ENCODE peak calls at places on chromosome 17, in eight cellular contexts. L is GM20000; O is mammary epithelial cell; Y is NCI-H1417 treated with DMSO at 0.1 percent for 48 hours; G is NCI-H1105; F is stimulated activated CD4-positive, alpha-beta T cell treated with anti-CD3 and anti-CD28 coated beads, TNF-alpha, amount 100 ng/mL, for 48 hours; T is NCI-H2171 treated with DMSO at 0.1 percent for 48 hours; X is activated T-cell treated with anti-CD3 and anti-CD28 coated beads for 1 hour. V is an unnamed sample.

GRCh38 chr17:35373984-35374765 is 754 bp upstream of the SLFN11 start:
- DNase-seq in T (no peak), Y (no peak), G (peak; percentile 36), O (peak; percentile 17), L (peak; percentile 25), X (peak; percentile 6), F (peak; percentile 26), V (peak; percentile 8)

GRCh38 chr17:77957215-77957868 is 1.2 kb upstream of the TNRC6C start:
- DNase-seq in O (peak; percentile 19), G (no peak), T (no peak), F (no peak), L (peak; percentile 38), Y (no peak), X (no peak), V (no peak)

GRCh38 chr17:11644265-11645212 is 46.3 kb downstream of the DNAH9 start:
- DNase-seq in Y (no peak), T (peak; percentile 72), F (peak; percentile 3), O (peak; percentile 40), G (peak; percentile 72), X (no peak), L (peak; percentile 29), V (peak; percentile 84)

GRCh38 chr17:61794792-61795191 is 68.5 kb downstream of the BRIP1 start:
- DNase-seq in Y (no peak), T (no peak), L (no peak), G (no peak), X (no peak), F (no peak), O (no peak), V (no peak)

GRCh38 chr17:42329025-42329976 is 41.0 kb downstream of the STAT5A start:
- DNase-seq in T (peak; percentile 91), G (no peak), F (no peak), O (peak; percentile 90), X (no peak), L (no peak), Y (no peak), V (peak; percentile 63)

GRCh38 chr17:909642-910323 is 69.8 kb downstream of the NXN start:
- DNase-seq in Y (no peak), T (no peak), X (no peak), F (no peak), O (no peak), G (no peak), L (no peak), V (no peak)

GRCh38 chr17:4675791-4676190 is 28.1 kb downstream of the PELP1 start:
- DNase-seq in T (no peak), L (no peak), Y (no peak), O (no peak), G (no peak), F (no peak), X (no peak), V (no peak)

GRCh38 chr17:77391668-77392375 is 251.1 kb downstream of the SEC14L1 start:
- DNase-seq in F (no peak), X (no peak), T (no peak), Y (no peak), O (peak; percentile 83), L (no peak), G (no peak), V (peak; percentile 23)

GRCh38 chr17:13306310-13306962 is 288.6 kb upstream of the ELAC2 start:
- DNase-seq in F (no peak), L (no peak), Y (no peak), T (peak; percentile 25), X (no peak), G (no peak), O (peak; percentile 51), V (peak; percentile 33)

GRCh38 chr17:67629963-67630320 is 87.8 kb upstream of the NOL11 start:
- DNase-seq in F (no peak), T (peak; percentile 61), G (no peak), L (peak; percentile 29), X (no peak), Y (no peak), O (peak; percentile 38), V (peak; percentile 15)

GRCh38 chr17:64309710-64310109 is 46.6 kb upstream of the TEX2 start:
- DNase-seq in X (no peak), Y (no peak), T (no peak), F (no peak), G (no peak), O (no peak), L (no peak), V (no peak)

GRCh38 chr17:66939461-66940114 is 24.9 kb upstream of the CACNG4 start:
- DNase-seq in L (no peak), X (no peak), G (no peak), O (no peak), F (no peak), Y (no peak), T (no peak), V (no peak)

GRCh38 chr17:348692-349425 is 3.7 kb downstream of the RPH3AL start:
- DNase-seq in F (no peak), O (peak; percentile 71), X (no peak), G (no peak), L (no peak), Y (peak; percentile 1), T (no peak), V (no peak)

GRCh38 chr17:40313660-40314556 is 4.9 kb downstream of the RARA start:
- DNase-seq in X (no peak), L (no peak), F (no peak), O (no peak), Y (no peak), T (peak; percentile 98), G (peak; percentile 87), V (peak; percentile 14)

GRCh38 chr17:59858167-59858790 is 34.5 kb downstream of the TUBD1 start:
- DNase-seq in F (no peak), O (no peak), X (no peak), G (no peak), Y (no peak), L (no peak), T (no peak), V (no peak)

GRCh38 chr17:50638851-50639767 is 4.4 kb downstream of the ABCC3 start:
- DNase-seq in F (no peak), Y (no peak), X (no peak), L (no peak), O (peak; percentile 97), G (peak; percentile 8), T (no peak), V (peak; percentile 99)

GRCh38 chr17:1709971-1710806 is at the start of gene TLCD2:
- DNase-seq in Y (no peak), F (no peak), G (no peak), T (peak; percentile 23), O (peak; percentile 60), L (peak; percentile 54), X (no peak), V (peak; percentile 56)

GRCh38 chr17:3527468-3527867 is 30.1 kb downstream of the TRPV3 start:
- DNase-seq in L (no peak), O (no peak), X (no peak), T (no peak), G (no peak), F (no peak), Y (no peak), V (no peak)

GRCh38 chr17:19238167-19238505 is 970 bp downstream of the EPN2 start:
- DNase-seq in Y (no peak), T (peak; percentile 23), O (peak; percentile 32), G (no peak), F (no peak), X (peak; percentile 1), L (peak; percentile 52), V (no peak)

GRCh38 chr17:81020767-81021497 is 14.0 kb upstream of the BAIAP2 start:
- DNase-seq in L (no peak), T (no peak), Y (no peak), F (no peak), X (no peak), O (no peak), G (no peak), V (no peak)

GRCh38 chr17:74822329-74823175 is 37.1 kb downstream of the GRIN2C start:
- DNase-seq in O (no peak), F (no peak), X (no peak), T (peak; percentile 56), L (no peak), G (no peak), Y (no peak), V (no peak)

GRCh38 chr17:29143894-29144293 is 36.3 kb downstream of the MYO18A start:
- DNase-seq in T (peak; percentile 77), L (no peak), G (peak; percentile 0), F (no peak), O (no peak), Y (no peak), X (no peak), V (no peak)

GRCh38 chr17:79864617-79865250 is 25.5 kb upstream of the CBX4 start:
- DNase-seq in O (peak; percentile 38), X (no peak), L (no peak), T (no peak), Y (no peak), G (no peak), F (no peak), V (no peak)

GRCh38 chr17:14201595-14201994 is 35.1 kb downstream of the CDRT15 start:
- DNase-seq in G (no peak), F (no peak), L (no peak), O (no peak), X (peak; percentile 41), Y (no peak), T (no peak), V (no peak)

GRCh38 chr17:36705651-36706436 is 104.5 kb downstream of the MRM1 start:
- DNase-seq in X (peak; percentile 22), Y (no peak), F (no peak), O (peak; percentile 14), L (peak; percentile 79), T (peak; percentile 53), G (peak; percentile 24), V (peak; percentile 43)

GRCh38 chr17:82931696-82932060 is 91.9 kb upstream of the ZNF750 start:
- DNase-seq in G (no peak), L (no peak), O (peak; percentile 81), X (no peak), Y (no peak), T (no peak), F (no peak), V (no peak)

GRCh38 chr17:17809527-17810373 is 27.0 kb downstream of the SREBF1 start:
- DNase-seq in L (no peak), G (no peak), T (no peak), Y (no peak), F (no peak), O (no peak), X (no peak), V (no peak)

GRCh38 chr17:69763503-69763902 is 311.5 kb upstream of the KCNJ16 start:
- DNase-seq in X (no peak), Y (no peak), F (no peak), G (no peak), L (no peak), O (peak; percentile 30), T (no peak), V (no peak)

GRCh38 chr17:39002991-39003715 is 36.0 kb upstream of the FBXO47 start:
- DNase-seq in L (no peak), X (peak; percentile 7), T (no peak), G (no peak), Y (no peak), F (peak; percentile 4), O (no peak), V (no peak)

GRCh38 chr17:40329981-40330794 is 21.2 kb downstream of the RARA start:
- DNase-seq in T (peak; percentile 56), F (no peak), X (no peak), O (no peak), G (peak; percentile 32), L (no peak), Y (no peak), V (no peak)

GRCh38 chr17:13351046-13351445 is 250.7 kb downstream of the HS3ST3A1 start:
- DNase-seq in F (no peak), Y (no peak), T (no peak), L (no peak), X (no peak), O (peak; percentile 24), G (no peak), V (no peak)

GRCh38 chr17:67700037-67700436 is 17.7 kb upstream of the NOL11 start:
- DNase-seq in O (no peak), T (peak; percentile 28), L (no peak), G (peak; percentile 9), X (no peak), F (no peak), Y (peak; percentile 6), V (no peak)

GRCh38 chr17:63561819-63562218 is 11.5 kb downstream of the DCAF7 start:
- DNase-seq in F (no peak), L (no peak), Y (no peak), T (no peak), X (no peak), O (no peak), G (no peak), V (no peak)

GRCh38 chr17:28334666-28335200 is 539 bp downstream of the IFT20 start:
- DNase-seq in O (no peak), X (no peak), F (no peak), T (no peak), G (no peak), L (no peak), Y (no peak), V (no peak)